ENCODE peak calls at places on chromosome 19, in ten cellular contexts. Z is psoas muscle; T is CD8-positive, alpha-beta memory T cell; C is right atrium auricular region; J is IMR-90; O is cardiac muscle cell; Q is Peyer's patch; I is effector memory CD4-positive, alpha-beta T cell; E is CD4-positive, CD25-positive, alpha-beta regulatory T cell; V is upper lobe of left lung. U is an unnamed sample.

GRCh38 chr19:6042776-6043726 is 65.1 kb upstream of the RANBP3 start:
- DNase-seq in Z (no peak), V (no peak), O (no peak), I (no peak), Q (peak; percentile 10), C (peak; percentile 42), T (no peak), E (no peak), J (no peak), U (no peak)

GRCh38 chr19:50330365-50331078 is 1.3 kb upstream of the KCNC3 start:
- DNase-seq in C (no peak), V (peak; percentile 96), Q (peak; percentile 86), O (peak; percentile 96), J (peak; percentile 1), Z (peak; percentile 92), I (peak; percentile 64), E (peak; percentile 86), T (peak; percentile 69), U (peak; percentile 84)

GRCh38 chr19:51830263-51830662 is 35.3 kb downstream of the FPR3 start:
- DNase-seq in O (no peak), Z (no peak), C (no peak), J (no peak), T (no peak), E (no peak), I (no peak), Q (no peak), V (no peak), U (no peak)

GRCh38 chr19:48558018-48558684 is 6.2 kb downstream of the SULT2B1 start:
- DNase-seq in C (no peak), E (no peak), V (no peak), T (no peak), I (no peak), Z (no peak), Q (no peak), O (no peak), J (peak; percentile 40), U (peak; percentile 99)

GRCh38 chr19:19474950-19475781 is 40.2 kb downstream of the TSSK6 start:
- DNase-seq in I (no peak), E (no peak), V (no peak), T (no peak), Q (no peak), Z (peak; percentile 68), C (no peak), J (no peak), O (no peak), U (no peak)

GRCh38 chr19:719636-720377 is 11.1 kb downstream of the PALM start:
- DNase-seq in E (no peak), I (no peak), T (no peak), Q (no peak), Z (no peak), C (no peak), J (no peak), O (no peak), V (peak; percentile 87), U (no peak)

GRCh38 chr19:32812036-32812435 is 57.5 kb downstream of the SLC7A9 start:
- DNase-seq in E (no peak), T (no peak), Q (peak; percentile 0), C (no peak), V (no peak), J (no peak), O (no peak), I (no peak), Z (no peak), U (no peak)

GRCh38 chr19:16368385-16369305 is 44.0 kb downstream of the KLF2 start:
- DNase-seq in C (no peak), Q (peak; percentile 64), J (no peak), Z (peak; percentile 46), O (no peak), E (peak; percentile 86), I (peak; percentile 69), V (no peak), T (peak; percentile 69), U (no peak)

GRCh38 chr19:54376610-54377009 is 11.9 kb upstream of the LAIR1 start:
- DNase-seq in E (no peak), Z (no peak), J (no peak), T (no peak), C (no peak), Q (no peak), O (no peak), V (no peak), I (no peak), U (no peak)
- H3K4me3 ChIP-seq in E (no peak overlapping the region), Z (no peak overlapping the region), J (no peak overlapping the region), T (no peak overlapping the region), C (no peak overlapping the region), Q (no peak overlapping the region), O (no peak overlapping the region), V (no peak overlapping the region), I (no peak overlapping the region), U (no peak overlapping the region)

GRCh38 chr19:28333909-28334308 is 879.0 kb downstream of the UQCRFS1 start:
- DNase-seq in E (no peak), T (no peak), Q (no peak), C (no peak), O (no peak), Z (no peak), J (no peak), I (no peak), V (no peak), U (no peak)

GRCh38 chr19:28331596-28331995 is 881.4 kb downstream of the UQCRFS1 start:
- DNase-seq in I (no peak), T (no peak), J (no peak), Z (no peak), E (no peak), O (no peak), C (no peak), Q (no peak), V (no peak), U (no peak)

GRCh38 chr19:28332886-28333285 is 880.1 kb downstream of the UQCRFS1 start:
- DNase-seq in I (no peak), T (no peak), O (no peak), C (no peak), V (no peak), J (no peak), E (no peak), Z (no peak), Q (no peak), U (no peak)

GRCh38 chr19:28332351-28332750 is 880.6 kb downstream of the UQCRFS1 start:
- DNase-seq in Q (no peak), T (no peak), V (no peak), E (no peak), J (no peak), I (no peak), Z (no peak), C (no peak), O (no peak), U (no peak)

DNA sequence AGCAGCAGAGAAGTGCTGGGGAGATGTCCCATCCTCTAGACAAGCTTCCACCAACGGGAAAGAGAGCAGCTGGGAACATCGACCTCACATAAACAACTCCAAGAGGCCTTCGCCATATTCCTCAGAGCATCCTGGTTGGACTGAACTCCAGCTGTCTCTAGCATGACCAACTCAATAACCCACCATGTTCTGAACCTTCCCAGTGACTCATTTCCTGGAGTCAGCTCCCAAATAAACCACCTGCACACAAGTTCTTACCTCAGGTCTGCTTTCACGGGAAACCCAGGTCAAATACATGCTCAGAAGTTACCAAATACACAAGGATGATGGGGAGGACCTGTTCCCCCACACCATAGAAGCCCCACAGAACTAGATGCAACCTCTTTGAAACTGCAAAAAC is 878.5 kb downstream of the UQCRFS1 start:
- DNase-seq in I (no peak), O (no peak), E (no peak), V (no peak), J (no peak), T (no peak), C (no peak), Q (no peak), Z (no peak), U (no peak)
- H3K9me3 ChIP-seq in I (no peaks in the 10 kb centered on the region), O (no peaks in the 10 kb centered on the region), E (no peaks in the 10 kb centered on the region), V (no peaks in the 10 kb centered on the region), J (peaks cover 26% of the 10 kb centered on the region), T (no peaks in the 10 kb centered on the region), C (no peaks in the 10 kb centered on the region), Q (no peaks in the 10 kb centered on the region), Z (peaks cover 6% of the 10 kb centered on the region), U (peaks cover 5% of the 10 kb centered on the region)

GRCh38 chr19:2331601-2332246 is 3.2 kb downstream of the SPPL2B start:
- DNase-seq in Z (peak; percentile 51), E (no peak), T (no peak), Q (no peak), V (no peak), I (no peak), J (no peak), C (no peak), O (no peak), U (no peak)

GRCh38 chr19:2330255-2330631 is 1.8 kb downstream of the SPPL2B start:
- DNase-seq in Z (no peak), O (no peak), I (no peak), T (no peak), Q (no peak), C (no peak), V (peak; percentile 59), J (no peak), E (no peak), U (no peak)

GRCh38 chr19:2329162-2329505 is 650 bp downstream of the SPPL2B start:
- DNase-seq in J (no peak), Q (no peak), E (no peak), T (no peak), O (no peak), Z (no peak), I (no peak), V (no peak), C (no peak), U (no peak)

GRCh38 chr19:2329528-2329927 is 1.0 kb downstream of the SPPL2B start:
- DNase-seq in E (no peak), C (no peak), V (peak; percentile 6), T (no peak), Z (no peak), O (no peak), Q (no peak), I (no peak), J (no peak), U (no peak)

GRCh38 chr19:2330632-2331284 is 2.3 kb downstream of the SPPL2B start:
- DNase-seq in O (no peak), T (no peak), E (no peak), Q (no peak), J (no peak), Z (peak; percentile 88), I (no peak), C (no peak), V (peak; percentile 48), U (peak; percentile 90)
- H3K4me1 ChIP-seq in O (peaks cover 12% of the 10 kb centered on the region), T (peaks cover 48% of the 10 kb centered on the region), E (peaks cover 28% of the 10 kb centered on the region), Q (peaks cover 70% of the 10 kb centered on the region), J (peaks cover 4% of the 10 kb centered on the region), Z (peaks cover 53% of the 10 kb centered on the region), I (peaks cover 29% of the 10 kb centered on the region), C (peaks cover 67% of the 10 kb centered on the region), V (peaks cover 36% of the 10 kb centered on the region), U (peaks cover 33% of the 10 kb centered on the region)

GRCh38 chr19:7925171-7925837 is 631 bp downstream of the CTXN1 start:
- DNase-seq in Q (peak; percentile 68), O (peak; percentile 93), T (peak; percentile 71), V (peak; percentile 93), C (no peak), J (peak; percentile 73), E (peak; percentile 74), Z (peak; percentile 85), I (peak; percentile 60), U (peak; percentile 72)

GRCh38 chr19:7926021-7926726 is at the start of gene CTXN1:
- DNase-seq in O (peak; percentile 85), J (no peak), C (no peak), Z (peak; percentile 82), T (peak; percentile 76), Q (peak; percentile 67), E (peak; percentile 73), V (peak; percentile 97), I (peak; percentile 71), U (peak; percentile 69)

GRCh38 chr19:7923295-7924191 is 2.4 kb downstream of the CTXN1 start:
- DNase-seq in O (no peak), J (no peak), E (no peak), V (peak; percentile 74), Z (peak; percentile 50), T (no peak), Q (no peak), I (no peak), C (no peak), U (no peak)

GRCh38 chr19:7924241-7924640 is 1.7 kb downstream of the CTXN1 start:
- DNase-seq in O (no peak), C (no peak), I (no peak), T (no peak), Q (no peak), Z (no peak), V (no peak), E (no peak), J (no peak), U (no peak)

GRCh38 chr19:7924651-7925170 is 1.2 kb downstream of the CTXN1 start:
- DNase-seq in O (no peak), V (peak; percentile 79), T (no peak), I (no peak), Z (peak; percentile 57), Q (no peak), J (no peak), E (no peak), C (no peak), U (no peak)
- H3K4me3 ChIP-seq in O (peak overlapping the region; percentile 63), V (peak overlapping the region; percentile 62), T (no peak overlapping the region), I (peak overlapping the region; percentile 35), Z (peak overlapping the region; percentile 55), Q (peak overlapping the region; percentile 65), J (no peak overlapping the region), E (no peak overlapping the region), C (no peak overlapping the region), U (no peak overlapping the region)

U was measured in Caco-2.